ENCODE peak calls at places on chromosomes 13 and 19, in seven cellular contexts. One of them, this sample, is unnamed.

GRCh38 chr13:102771298-102772041 is 2.1 kb downstream of the TEX30 start:
- DNase-seq in neuronal stem cell: no peak
- DNase-seq in trophoblast cell: no peak
- DNase-seq in mesendoderm: no peak
- DNase-seq in mesenchymal stem cell: no peak
- DNase-seq in H9: no peak
- DNase-seq in H1: no peak
- DNase-seq in this sample: no peak

GRCh38 chr13:74251778-74252519 is 117.7 kb upstream of the KLF12 start:
- DNase-seq in trophoblast cell: no peak
- DNase-seq in neuronal stem cell: no peak
- DNase-seq in H9: no peak
- DNase-seq in H1: no peak
- DNase-seq in mesendoderm: no peak
- DNase-seq in mesenchymal stem cell: no peak
- DNase-seq in this sample: no peak

GRCh38 chr13:77398825-77399620 is 72.1 kb upstream of the MYCBP2 start:
- DNase-seq in H1: no peak
- DNase-seq in neuronal stem cell: no peak
- DNase-seq in mesenchymal stem cell: no peak
- DNase-seq in mesendoderm: no peak
- DNase-seq in trophoblast cell: no peak
- DNase-seq in H9: no peak
- DNase-seq in this sample: no peak

GRCh38 chr13:51041126-51041525 is 69.9 kb downstream of the C13orf42 start:
- DNase-seq in mesenchymal stem cell: no peak
- DNase-seq in trophoblast cell: peak; percentile 19
- DNase-seq in neuronal stem cell: no peak
- DNase-seq in H9: no peak
- DNase-seq in H1: no peak
- DNase-seq in mesendoderm: no peak
- DNase-seq in this sample: no peak

GRCh38 chr13:98112456-98112855 is 30.4 kb upstream of the FARP1 start:
- DNase-seq in mesenchymal stem cell: no peak
- DNase-seq in mesendoderm: no peak
- DNase-seq in H9: no peak
- DNase-seq in H1: no peak
- DNase-seq in trophoblast cell: no peak
- DNase-seq in neuronal stem cell: no peak
- DNase-seq in this sample: no peak

GRCh38 chr13:77691871-77692270 is 5.6 kb upstream of the SLAIN1 start:
- DNase-seq in mesendoderm: no peak
- DNase-seq in neuronal stem cell: no peak
- DNase-seq in mesenchymal stem cell: no peak
- DNase-seq in H1: no peak
- DNase-seq in trophoblast cell: no peak
- DNase-seq in H9: no peak
- DNase-seq in this sample: no peak

GRCh38 chr19:2495130-2495641 is 19.3 kb downstream of the GADD45B start:
- DNase-seq in trophoblast cell: peak; percentile 55
- DNase-seq in H9: no peak
- DNase-seq in mesenchymal stem cell: peak; percentile 88
- DNase-seq in mesendoderm: no peak
- DNase-seq in H1: no peak
- DNase-seq in neuronal stem cell: no peak
- DNase-seq in this sample: peak; percentile 40

GRCh38 chr13:48775285-48775684 is 121.6 kb downstream of the CYSLTR2 start:
- DNase-seq in H1: no peak
- DNase-seq in trophoblast cell: no peak
- DNase-seq in neuronal stem cell: no peak
- DNase-seq in H9: no peak
- DNase-seq in mesendoderm: no peak
- DNase-seq in mesenchymal stem cell: no peak
- DNase-seq in this sample: peak; percentile 65

GRCh38 chr13:23993439-23993980 is 96.2 kb upstream of the C1QTNF9B start:
- DNase-seq in mesendoderm: no peak
- DNase-seq in mesenchymal stem cell: no peak
- DNase-seq in trophoblast cell: no peak
- DNase-seq in H9: no peak
- DNase-seq in H1: no peak
- DNase-seq in neuronal stem cell: no peak
- DNase-seq in this sample: peak; percentile 93

GRCh38 chr13:23990443-23990842 is 93.1 kb upstream of the C1QTNF9B start:
- DNase-seq in mesenchymal stem cell: no peak
- DNase-seq in H9: no peak
- DNase-seq in trophoblast cell: no peak
- DNase-seq in mesendoderm: no peak
- DNase-seq in H1: no peak
- DNase-seq in neuronal stem cell: no peak
- DNase-seq in this sample: no peak

GRCh38 chr13:23995283-23996073 is 98.2 kb upstream of the C1QTNF9B start:
- DNase-seq in mesenchymal stem cell: no peak
- DNase-seq in trophoblast cell: no peak
- DNase-seq in mesendoderm: no peak
- DNase-seq in H1: no peak
- DNase-seq in H9: no peak
- DNase-seq in neuronal stem cell: no peak
- DNase-seq in this sample: no peak

GRCh38 chr13:23991119-23991518 is 93.8 kb upstream of the C1QTNF9B start:
- DNase-seq in H1: no peak
- DNase-seq in neuronal stem cell: no peak
- DNase-seq in mesenchymal stem cell: no peak
- DNase-seq in mesendoderm: no peak
- DNase-seq in H9: no peak
- DNase-seq in trophoblast cell: no peak
- DNase-seq in this sample: no peak

DNA sequence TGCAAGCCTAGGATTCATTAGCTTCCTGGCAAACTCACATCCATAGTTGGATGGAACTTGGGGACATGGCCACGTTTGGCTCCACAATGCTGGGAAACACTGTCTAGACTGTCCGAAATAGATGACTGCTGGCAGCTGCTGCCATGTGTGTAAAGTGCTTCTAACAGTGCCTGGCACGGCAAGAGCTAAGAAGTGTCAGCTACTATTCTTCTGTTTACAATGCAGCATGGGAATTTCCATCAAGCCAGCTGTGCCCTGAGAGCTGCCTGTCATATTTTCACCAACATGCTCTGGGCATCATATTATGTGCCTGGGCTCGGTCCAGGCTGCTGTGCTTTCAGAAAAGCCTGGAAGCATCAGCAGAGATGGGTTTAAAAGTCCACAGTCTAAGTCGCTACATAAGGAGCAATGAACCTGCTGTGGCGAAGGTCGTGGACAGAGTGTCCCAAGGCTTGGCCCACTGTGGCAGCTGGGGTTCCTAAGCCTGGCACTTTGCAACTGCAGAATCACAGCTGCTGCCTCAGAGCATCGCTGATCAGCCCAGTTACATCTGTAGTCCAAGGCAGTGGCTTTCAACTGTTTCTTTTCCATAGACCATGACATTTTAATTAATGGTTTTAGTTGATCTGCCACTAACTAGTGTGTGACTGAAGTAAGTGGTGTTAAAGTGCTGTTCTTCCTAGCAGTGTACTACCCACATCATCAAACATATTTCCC is 95.6 kb upstream of the C1QTNF9B start:
- DNase-seq in mesendoderm: no peak
- DNase-seq in neuronal stem cell: no peak
- DNase-seq in mesenchymal stem cell: no peak
- DNase-seq in trophoblast cell: no peak
- DNase-seq in H1: no peak
- DNase-seq in H9: no peak
- DNase-seq in this sample: no peak
- H2BK120ac ChIP-seq in mesendoderm: no peak overlapping the region
- H2BK120ac ChIP-seq in neuronal stem cell: no peak overlapping the region
- H2BK120ac ChIP-seq in mesenchymal stem cell: no peak overlapping the region
- H2BK120ac ChIP-seq in trophoblast cell: no peak overlapping the region
- H2BK120ac ChIP-seq in H1: no peak overlapping the region
- H2BK120ac ChIP-seq in H9: no peak overlapping the region
- H2BK120ac ChIP-seq in this sample: no peak overlapping the region

GRCh38 chr13:99908129-99908805 is 63.3 kb downstream of the ZIC5 start:
- DNase-seq in mesendoderm: peak; percentile 20
- DNase-seq in H1: no peak
- DNase-seq in H9: no peak
- DNase-seq in neuronal stem cell: no peak
- DNase-seq in mesenchymal stem cell: no peak
- DNase-seq in trophoblast cell: no peak
- DNase-seq in this sample: no peak
- H3K9ac ChIP-seq in mesendoderm: no peak overlapping the region
- H3K9ac ChIP-seq in H1: no peak overlapping the region
- H3K9ac ChIP-seq in H9: no peak overlapping the region
- H3K9ac ChIP-seq in neuronal stem cell: no peak overlapping the region
- H3K9ac ChIP-seq in mesenchymal stem cell: no peak overlapping the region
- H3K9ac ChIP-seq in trophoblast cell: peak overlapping the region; percentile 20
- H3K9ac ChIP-seq in this sample: no peak overlapping the region

GRCh38 chr19:8429044-8429443 is 15.7 kb upstream of the HNRNPM start:
- DNase-seq in trophoblast cell: no peak
- DNase-seq in H9: no peak
- DNase-seq in mesendoderm: no peak
- DNase-seq in neuronal stem cell: no peak
- DNase-seq in H1: no peak
- DNase-seq in mesenchymal stem cell: no peak
- DNase-seq in this sample: no peak

GRCh38 chr19:8423821-8424223 is 10.7 kb downstream of the MARCHF2 start:
- DNase-seq in trophoblast cell: peak; percentile 99
- DNase-seq in H9: peak; percentile 66
- DNase-seq in mesenchymal stem cell: peak; percentile 99
- DNase-seq in H1: no peak
- DNase-seq in neuronal stem cell: peak; percentile 41
- DNase-seq in mesendoderm: peak; percentile 88
- DNase-seq in this sample: peak; percentile 97

GRCh38 chr19:8429826-8430225 is 14.9 kb upstream of the HNRNPM start:
- DNase-seq in trophoblast cell: no peak
- DNase-seq in neuronal stem cell: no peak
- DNase-seq in mesendoderm: no peak
- DNase-seq in H9: no peak
- DNase-seq in H1: no peak
- DNase-seq in mesenchymal stem cell: no peak
- DNase-seq in this sample: no peak

GRCh38 chr19:8430650-8431049 is 14.1 kb upstream of the HNRNPM start:
- DNase-seq in mesenchymal stem cell: no peak
- DNase-seq in H9: no peak
- DNase-seq in H1: no peak
- DNase-seq in mesendoderm: no peak
- DNase-seq in trophoblast cell: no peak
- DNase-seq in neuronal stem cell: no peak
- DNase-seq in this sample: no peak

DNA sequence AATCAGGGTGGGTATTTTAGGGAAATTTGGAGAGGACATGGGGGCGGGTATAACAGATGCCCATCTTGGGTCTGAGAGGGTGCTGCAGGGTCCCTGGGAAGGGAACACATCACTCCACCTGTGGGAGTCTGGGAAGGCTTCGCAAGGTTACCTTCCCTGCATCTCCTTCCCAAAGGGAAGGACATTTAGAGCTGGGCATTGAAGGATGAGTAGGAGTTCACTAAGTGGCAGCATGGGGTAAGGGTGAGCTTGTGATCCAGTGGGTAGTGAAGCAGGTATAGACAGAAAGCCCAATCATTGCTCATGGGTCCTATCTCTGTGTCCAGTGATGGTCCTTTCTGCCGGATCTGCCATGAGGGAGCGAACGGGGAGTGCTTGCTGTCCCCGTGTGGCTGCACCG is 13.2 kb downstream of the MARCHF2 start:
- DNase-seq in mesenchymal stem cell: no peak
- DNase-seq in mesendoderm: no peak
- DNase-seq in neuronal stem cell: no peak
- DNase-seq in H9: no peak
- DNase-seq in H1: no peak
- DNase-seq in trophoblast cell: no peak
- DNase-seq in this sample: no peak
- H2BK120ac ChIP-seq in mesenchymal stem cell: no peak overlapping the region
- H2BK120ac ChIP-seq in mesendoderm: no peak overlapping the region
- H2BK120ac ChIP-seq in neuronal stem cell: no peak overlapping the region
- H2BK120ac ChIP-seq in H9: no peak overlapping the region
- H2BK120ac ChIP-seq in H1: no peak overlapping the region
- H2BK120ac ChIP-seq in trophoblast cell: no peak overlapping the region
- H2BK120ac ChIP-seq in this sample: no peak overlapping the region

DNA sequence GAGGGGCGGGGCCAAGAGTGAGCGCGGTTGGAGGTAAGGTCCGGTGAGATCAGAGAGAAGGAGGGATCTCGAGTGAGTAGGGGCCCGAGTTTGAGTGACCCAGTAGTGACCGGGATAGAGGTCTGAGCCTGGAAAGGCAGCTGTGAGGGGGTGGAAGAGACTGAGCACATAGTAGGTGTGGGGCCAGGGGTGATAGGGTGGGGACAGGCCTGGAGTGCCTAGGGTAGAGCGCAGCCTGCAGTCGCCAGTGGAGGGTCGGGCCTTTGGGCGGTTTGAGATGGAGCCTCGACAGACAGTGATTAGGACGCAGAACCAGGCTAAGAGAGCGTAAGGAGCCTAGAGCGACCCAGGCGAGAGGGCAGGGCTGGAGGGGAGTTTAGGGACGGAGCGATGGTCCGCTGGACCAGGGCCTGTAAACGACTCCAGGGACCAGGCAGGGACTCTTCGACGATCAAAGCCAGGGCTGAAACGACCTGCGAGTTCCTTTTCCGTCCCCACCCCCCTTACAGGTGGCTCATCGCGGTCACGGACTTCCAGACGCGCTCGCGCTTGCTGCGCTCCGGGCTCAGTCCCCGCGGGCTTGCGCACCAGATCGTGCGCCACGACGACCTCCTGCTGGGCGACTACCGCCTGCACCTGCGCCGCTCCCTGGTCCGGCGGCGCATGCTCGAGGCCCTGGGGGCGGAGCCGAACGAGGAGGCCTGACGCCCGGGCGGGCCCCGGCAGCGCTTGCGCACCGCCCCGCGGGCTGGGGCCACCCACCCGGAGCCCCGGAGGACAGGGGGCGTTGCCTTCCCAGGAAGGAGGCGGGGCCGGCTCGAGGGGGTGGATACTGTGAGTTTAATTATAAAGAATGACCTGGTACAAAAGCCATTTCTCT is 9.4 kb downstream of the C19orf81 start:
- DNase-seq in H9: peak; percentile 94
- DNase-seq in H1: peak; percentile 95
- DNase-seq in mesenchymal stem cell: no peak
- DNase-seq in neuronal stem cell: peak; percentile 93
- DNase-seq in trophoblast cell: peak; percentile 30
- DNase-seq in mesendoderm: peak; percentile 91
- DNase-seq in this sample: peak; percentile 64
- H3K9ac ChIP-seq in H9: peak overlapping the region; percentile 53
- H3K9ac ChIP-seq in H1: peak overlapping the region; percentile 87
- H3K9ac ChIP-seq in mesenchymal stem cell: no peak overlapping the region
- H3K9ac ChIP-seq in neuronal stem cell: peak overlapping the region; percentile 98
- H3K9ac ChIP-seq in trophoblast cell: peak overlapping the region; percentile 30
- H3K9ac ChIP-seq in mesendoderm: peak overlapping the region; percentile 53
- H3K9ac ChIP-seq in this sample: no peak overlapping the region

DNA sequence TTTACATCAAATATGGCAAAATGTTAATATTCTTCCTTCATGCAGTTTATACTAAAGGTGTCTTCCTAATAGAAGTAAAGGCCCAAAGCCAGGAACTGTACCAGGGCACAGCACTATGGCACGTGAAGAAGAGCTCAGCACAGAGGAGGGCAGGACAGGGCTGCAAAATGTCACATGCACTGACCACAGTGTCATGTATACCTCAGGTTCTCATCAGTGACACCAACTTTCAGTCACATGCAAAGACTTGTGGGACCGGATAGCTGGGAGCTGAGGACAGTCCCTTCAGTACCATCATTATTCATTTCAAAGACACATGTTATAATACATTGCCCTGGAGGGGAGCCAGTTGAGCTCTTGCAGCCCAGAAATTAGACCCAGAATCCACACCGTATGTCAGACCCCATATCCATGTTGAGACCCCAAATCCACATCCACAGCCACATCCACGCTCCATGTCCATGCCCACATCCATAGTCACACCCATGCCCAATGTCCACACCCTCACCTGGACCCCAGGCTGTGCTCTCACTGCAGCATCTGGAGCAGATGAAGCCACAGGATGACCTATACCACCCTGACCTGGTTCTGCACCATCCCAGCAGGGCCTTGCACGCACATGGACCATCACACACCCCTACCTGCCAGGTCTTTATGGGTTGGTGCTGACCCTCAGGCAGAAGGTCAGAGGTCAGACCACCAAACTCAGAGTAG is 111.8 kb downstream of the TUBA3C start:
- DNase-seq in mesenchymal stem cell: no peak
- DNase-seq in H1: no peak
- DNase-seq in neuronal stem cell: no peak
- DNase-seq in trophoblast cell: no peak
- DNase-seq in mesendoderm: no peak
- DNase-seq in H9: no peak
- DNase-seq in this sample: no peak
- H2BK120ac ChIP-seq in mesenchymal stem cell: no peak overlapping the region
- H2BK120ac ChIP-seq in H1: no peak overlapping the region
- H2BK120ac ChIP-seq in neuronal stem cell: no peak overlapping the region
- H2BK120ac ChIP-seq in trophoblast cell: no peak overlapping the region
- H2BK120ac ChIP-seq in mesendoderm: no peak overlapping the region
- H2BK120ac ChIP-seq in H9: no peak overlapping the region
- H2BK120ac ChIP-seq in this sample: no peak overlapping the region